ENCODE peak calls at places on chromosomes 2 and 18, in eight cellular contexts. One of them, this sample, is unnamed.
A peak's percentile ranks its signal among the peaks of the same experiment; 100 is the strongest.

GRCh38 chr2:21356076-21356856 is 232.5 kb downstream of the TDRD15 start:
- DNase-seq in uterus: no peak
- DNase-seq in endothelial cell of umbilical vein: no peak
- DNase-seq in transverse colon: no peak
- DNase-seq in right lobe of liver: no peak
- DNase-seq in A549: no peak
- DNase-seq in breast epithelium: no peak
- DNase-seq in esophagus muscularis mucosa: no peak
- DNase-seq in this sample: no peak

GRCh38 chr18:36329684-36330434 is 32.3 kb downstream of the FHOD3 start:
- DNase-seq in uterus: no peak
- DNase-seq in endothelial cell of umbilical vein: no peak
- DNase-seq in transverse colon: no peak
- DNase-seq in right lobe of liver: no peak
- DNase-seq in A549: no peak
- DNase-seq in breast epithelium: no peak
- DNase-seq in esophagus muscularis mucosa: peak; percentile 87
- DNase-seq in this sample: no peak

GRCh38 chr2:126700073-126700581 is 44.2 kb downstream of the GYPC start:
- DNase-seq in uterus: no peak
- DNase-seq in endothelial cell of umbilical vein: no peak
- DNase-seq in transverse colon: no peak
- DNase-seq in right lobe of liver: no peak
- DNase-seq in A549: no peak
- DNase-seq in breast epithelium: no peak
- DNase-seq in esophagus muscularis mucosa: no peak
- DNase-seq in this sample: no peak

GRCh38 chr2:98880266-98881152 is 55.5 kb downstream of the CRACDL start:
- DNase-seq in uterus: no peak
- DNase-seq in endothelial cell of umbilical vein: no peak
- DNase-seq in transverse colon: no peak
- DNase-seq in right lobe of liver: no peak
- DNase-seq in A549: no peak
- DNase-seq in breast epithelium: no peak
- DNase-seq in esophagus muscularis mucosa: peak; percentile 90
- DNase-seq in this sample: no peak

GRCh38 chr2:232349946-232350635 is 28.5 kb upstream of the ALPP start:
- DNase-seq in uterus: no peak
- DNase-seq in endothelial cell of umbilical vein: no peak
- DNase-seq in transverse colon: no peak
- DNase-seq in right lobe of liver: peak; percentile 45
- DNase-seq in A549: no peak
- DNase-seq in breast epithelium: peak; percentile 45
- DNase-seq in esophagus muscularis mucosa: no peak
- DNase-seq in this sample: no peak

GRCh38 chr2:65281626-65282351 is 54.2 kb downstream of the ACTR2 start:
- DNase-seq in uterus: peak; percentile 36
- DNase-seq in endothelial cell of umbilical vein: no peak
- DNase-seq in transverse colon: no peak
- DNase-seq in right lobe of liver: no peak
- DNase-seq in A549: no peak
- DNase-seq in breast epithelium: no peak
- DNase-seq in esophagus muscularis mucosa: no peak
- DNase-seq in this sample: no peak

GRCh38 chr18:463442-464310 is 36.8 kb downstream of the COLEC12 start:
- DNase-seq in uterus: no peak
- DNase-seq in endothelial cell of umbilical vein: no peak
- DNase-seq in transverse colon: no peak
- DNase-seq in right lobe of liver: no peak
- DNase-seq in A549: no peak
- DNase-seq in breast epithelium: no peak
- DNase-seq in esophagus muscularis mucosa: no peak
- DNase-seq in this sample: no peak

GRCh38 chr2:43832457-43832856 is 6.2 kb downstream of the ABCG5 start:
- DNase-seq in uterus: no peak
- DNase-seq in endothelial cell of umbilical vein: no peak
- DNase-seq in transverse colon: no peak
- DNase-seq in right lobe of liver: no peak
- DNase-seq in A549: no peak
- DNase-seq in breast epithelium: no peak
- DNase-seq in esophagus muscularis mucosa: peak; percentile 77
- DNase-seq in this sample: no peak

GRCh38 chr2:234913208-234913626 is 38.6 kb upstream of the SH3BP4 start:
- DNase-seq in uterus: no peak
- DNase-seq in endothelial cell of umbilical vein: no peak
- DNase-seq in transverse colon: no peak
- DNase-seq in right lobe of liver: no peak
- DNase-seq in A549: no peak
- DNase-seq in breast epithelium: no peak
- DNase-seq in esophagus muscularis mucosa: no peak
- DNase-seq in this sample: no peak

GRCh38 chr2:47512581-47513083 is 109.7 kb downstream of the MSH2 start:
- DNase-seq in uterus: no peak
- DNase-seq in endothelial cell of umbilical vein: peak; percentile 28
- DNase-seq in transverse colon: no peak
- DNase-seq in right lobe of liver: no peak
- DNase-seq in A549: no peak
- DNase-seq in breast epithelium: no peak
- DNase-seq in esophagus muscularis mucosa: no peak
- DNase-seq in this sample: peak; percentile 73

GRCh38 chr2:131127979-131128378 is 22.8 kb downstream of the PLEKHB2 start:
- DNase-seq in uterus: no peak
- DNase-seq in endothelial cell of umbilical vein: no peak
- DNase-seq in transverse colon: no peak
- DNase-seq in right lobe of liver: no peak
- DNase-seq in A549: no peak
- DNase-seq in breast epithelium: no peak
- DNase-seq in esophagus muscularis mucosa: no peak
- DNase-seq in this sample: no peak

GRCh38 chr2:105906481-105906880 is 161.8 kb downstream of the NCK2 start:
- DNase-seq in uterus: no peak
- DNase-seq in endothelial cell of umbilical vein: no peak
- DNase-seq in transverse colon: no peak
- DNase-seq in right lobe of liver: no peak
- DNase-seq in A549: no peak
- DNase-seq in breast epithelium: no peak
- DNase-seq in esophagus muscularis mucosa: no peak
- DNase-seq in this sample: no peak

GRCh38 chr18:58272779-58273500 is 228.9 kb downstream of the NEDD4L start:
- DNase-seq in uterus: no peak
- DNase-seq in endothelial cell of umbilical vein: peak; percentile 19
- DNase-seq in transverse colon: no peak
- DNase-seq in right lobe of liver: no peak
- DNase-seq in A549: no peak
- DNase-seq in breast epithelium: no peak
- DNase-seq in esophagus muscularis mucosa: no peak
- DNase-seq in this sample: no peak

GRCh38 chr2:205763708-205764501 is 81.6 kb downstream of the NRP2 start:
- DNase-seq in uterus: peak; percentile 58
- DNase-seq in endothelial cell of umbilical vein: peak; percentile 94
- DNase-seq in transverse colon: peak; percentile 72
- DNase-seq in right lobe of liver: peak; percentile 68
- DNase-seq in A549: peak; percentile 35
- DNase-seq in breast epithelium: no peak
- DNase-seq in esophagus muscularis mucosa: no peak
- DNase-seq in this sample: no peak

GRCh38 chr2:167186465-167186864 is 298.2 kb downstream of the XIRP2 start:
- DNase-seq in uterus: no peak
- DNase-seq in endothelial cell of umbilical vein: no peak
- DNase-seq in transverse colon: no peak
- DNase-seq in right lobe of liver: no peak
- DNase-seq in A549: no peak
- DNase-seq in breast epithelium: no peak
- DNase-seq in esophagus muscularis mucosa: no peak
- DNase-seq in this sample: no peak

GRCh38 chr2:71742953-71743601 is 289.7 kb downstream of the DYSF start:
- DNase-seq in uterus: peak; percentile 64
- DNase-seq in endothelial cell of umbilical vein: peak; percentile 96
- DNase-seq in transverse colon: peak; percentile 59
- DNase-seq in right lobe of liver: no peak
- DNase-seq in A549: peak; percentile 72
- DNase-seq in breast epithelium: no peak
- DNase-seq in esophagus muscularis mucosa: peak; percentile 95
- DNase-seq in this sample: peak; percentile 67

GRCh38 chr2:28528206-28528605 is 32.3 kb downstream of the PLB1 start:
- DNase-seq in uterus: no peak
- DNase-seq in endothelial cell of umbilical vein: no peak
- DNase-seq in transverse colon: no peak
- DNase-seq in right lobe of liver: no peak
- DNase-seq in A549: no peak
- DNase-seq in breast epithelium: no peak
- DNase-seq in esophagus muscularis mucosa: no peak
- DNase-seq in this sample: no peak

DNA sequence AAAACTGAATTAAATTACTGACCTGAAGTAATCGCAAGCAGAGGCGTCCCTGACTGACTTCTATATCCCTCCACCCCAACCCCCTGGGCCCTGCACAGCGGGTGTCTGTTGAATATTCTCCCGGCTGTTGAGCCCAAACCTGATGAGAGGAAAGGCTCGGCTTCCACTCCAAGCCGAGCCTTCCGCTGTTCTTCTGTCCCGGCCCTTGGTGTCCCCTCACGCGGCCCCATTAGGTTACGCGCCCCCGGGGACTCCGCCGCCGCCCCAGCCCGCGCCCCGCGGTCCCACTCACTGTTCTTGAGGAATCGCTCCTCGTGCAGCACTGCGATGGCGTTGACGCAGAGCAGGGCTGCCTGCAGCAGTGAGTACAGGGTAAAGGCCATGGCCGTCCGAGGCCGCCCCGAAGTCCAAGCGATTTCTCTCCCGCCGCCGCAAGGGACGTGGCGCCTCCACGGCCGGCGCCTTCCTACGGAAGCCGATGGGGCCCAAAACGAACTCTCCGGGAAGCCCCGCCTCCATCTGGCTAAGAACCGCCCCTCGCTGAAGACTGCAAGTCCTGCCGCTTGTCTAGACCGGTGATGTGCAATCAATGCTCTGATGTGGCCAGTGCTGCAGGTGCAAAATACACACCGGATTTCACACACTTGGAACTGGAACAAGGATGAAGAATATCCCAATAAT is at the start of gene IER3IP1:
- DNase-seq in uterus: peak; percentile 94
- DNase-seq in endothelial cell of umbilical vein: peak; percentile 93
- DNase-seq in transverse colon: peak; percentile 93
- DNase-seq in right lobe of liver: peak; percentile 94
- DNase-seq in A549: peak; percentile 69
- DNase-seq in breast epithelium: peak; percentile 82
- DNase-seq in esophagus muscularis mucosa: peak; percentile 97
- DNase-seq in this sample: peak; percentile 66
- TF ChIP-seq POLR2A in uterus: peak; percentile 23
- TF ChIP-seq POLR2A in endothelial cell of umbilical vein: peak; percentile 74
- TF ChIP-seq POLR2A in transverse colon: peak; percentile 71
- TF ChIP-seq POLR2A in right lobe of liver: peak; percentile 64
- TF ChIP-seq POLR2A in A549: peak; percentile 62
- TF ChIP-seq POLR2A in breast epithelium: no peak
- TF ChIP-seq POLR2A in esophagus muscularis mucosa: peak; percentile 33
- TF ChIP-seq POLR2A in this sample: peak; percentile 82

DNA sequence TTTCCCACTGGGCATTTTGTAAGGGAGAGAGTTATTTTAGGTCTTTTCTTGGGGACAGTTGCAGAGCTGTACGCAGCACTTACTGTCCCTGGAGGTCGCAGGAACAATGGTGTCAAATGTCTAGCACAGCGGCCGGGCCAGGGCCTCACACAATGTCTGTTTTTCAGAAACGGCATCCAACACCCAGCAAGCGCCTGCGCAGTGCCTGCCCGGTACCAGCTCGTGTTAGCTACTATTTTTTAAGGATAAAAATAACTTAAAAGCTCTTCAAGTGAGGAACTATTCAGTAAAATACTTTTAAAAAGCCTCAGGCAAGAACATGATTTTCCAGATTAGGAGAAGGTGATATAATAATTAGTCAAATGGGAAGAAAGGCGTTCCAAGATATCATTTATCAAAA is 90.0 kb downstream of the MBP start:
- DNase-seq in uterus: no peak
- DNase-seq in endothelial cell of umbilical vein: no peak
- DNase-seq in transverse colon: no peak
- DNase-seq in right lobe of liver: no peak
- DNase-seq in A549: no peak
- DNase-seq in breast epithelium: no peak
- DNase-seq in esophagus muscularis mucosa: no peak
- DNase-seq in this sample: no peak
- TF ChIP-seq POLR2A in uterus: no peak
- TF ChIP-seq POLR2A in endothelial cell of umbilical vein: no peak
- TF ChIP-seq POLR2A in transverse colon: no peak
- TF ChIP-seq POLR2A in right lobe of liver: no peak
- TF ChIP-seq POLR2A in A549: no peak
- TF ChIP-seq POLR2A in breast epithelium: no peak
- TF ChIP-seq POLR2A in esophagus muscularis mucosa: no peak
- TF ChIP-seq POLR2A in this sample: no peak

GRCh38 chr2:10028988-10029874 is 14.1 kb upstream of the KLF11 start:
- DNase-seq in uterus: no peak
- DNase-seq in endothelial cell of umbilical vein: peak; percentile 19
- DNase-seq in transverse colon: peak; percentile 64
- DNase-seq in right lobe of liver: peak; percentile 74
- DNase-seq in A549: no peak
- DNase-seq in breast epithelium: no peak
- DNase-seq in esophagus muscularis mucosa: no peak
- DNase-seq in this sample: peak; percentile 52
- TF ChIP-seq POLR2A in uterus: no peak
- TF ChIP-seq POLR2A in endothelial cell of umbilical vein: no peak
- TF ChIP-seq POLR2A in transverse colon: peak; percentile 28
- TF ChIP-seq POLR2A in right lobe of liver: no peak
- TF ChIP-seq POLR2A in A549: no peak
- TF ChIP-seq POLR2A in breast epithelium: no peak
- TF ChIP-seq POLR2A in esophagus muscularis mucosa: no peak
- TF ChIP-seq POLR2A in this sample: no peak

GRCh38 chr2:85753525-85754312 is at the start of gene ATOH8:
- DNase-seq in uterus: peak; percentile 68
- DNase-seq in endothelial cell of umbilical vein: peak; percentile 61
- DNase-seq in transverse colon: peak; percentile 68
- DNase-seq in right lobe of liver: peak; percentile 84
- DNase-seq in A549: no peak
- DNase-seq in breast epithelium: peak; percentile 65
- DNase-seq in esophagus muscularis mucosa: no peak
- DNase-seq in this sample: no peak
- TF ChIP-seq POLR2A in uterus: peak; percentile 15
- TF ChIP-seq POLR2A in endothelial cell of umbilical vein: no peak
- TF ChIP-seq POLR2A in transverse colon: peak; percentile 23
- TF ChIP-seq POLR2A in right lobe of liver: peak; percentile 71
- TF ChIP-seq POLR2A in A549: no peak
- TF ChIP-seq POLR2A in breast epithelium: no peak
- TF ChIP-seq POLR2A in esophagus muscularis mucosa: no peak
- TF ChIP-seq POLR2A in this sample: no peak

GRCh38 chr2:202512176-202512575 is 122.6 kb upstream of the FAM117B start:
- DNase-seq in uterus: no peak
- DNase-seq in endothelial cell of umbilical vein: no peak
- DNase-seq in transverse colon: no peak
- DNase-seq in right lobe of liver: no peak
- DNase-seq in A549: no peak
- DNase-seq in breast epithelium: no peak
- DNase-seq in esophagus muscularis mucosa: no peak
- DNase-seq in this sample: no peak
- TF ChIP-seq POLR2A in uterus: no peak
- TF ChIP-seq POLR2A in endothelial cell of umbilical vein: no peak
- TF ChIP-seq POLR2A in transverse colon: no peak
- TF ChIP-seq POLR2A in right lobe of liver: no peak
- TF ChIP-seq POLR2A in A549: no peak
- TF ChIP-seq POLR2A in breast epithelium: no peak
- TF ChIP-seq POLR2A in esophagus muscularis mucosa: no peak
- TF ChIP-seq POLR2A in this sample: no peak

This sample was measured in H54.